ENCODE peak calls at places on chromosomes 16 and 17, in four cellular contexts. B is body of pancreas; G is epithelial cell of esophagus; O is CD4-positive, CD25-positive, alpha-beta regulatory T cell. M is an unnamed sample.

GRCh38 chr16:82621796-82622195 is 5.0 kb upstream of the CDH13 start:
- DNase-seq in B (no peak), G (no peak), O (no peak), M (peak)

GRCh38 chr17:81365148-81365600 is 30.1 kb upstream of the BAHCC1 start:
- DNase-seq in B (peak), G (peak), O (no peak), M (no peak)

GRCh38 chr16:71297252-71297651 is 8.1 kb upstream of the CMTR2 start:
- DNase-seq in B (no peak), G (no peak), O (no peak), M (no peak)

GRCh38 chr16:19417640-19418039 is at the start of gene TMC5:
- DNase-seq in B (no peak), G (no peak), O (no peak), M (no peak)

GRCh38 chr16:31333686-31334649 is 21.0 kb upstream of the ITGAX start:
- DNase-seq in B (no peak), G (peak), O (peak), M (no peak)

GRCh38 chr17:1147664-1148063 is 32.1 kb downstream of the ABR start:
- DNase-seq in B (peak), G (peak), O (no peak), M (peak)

GRCh38 chr16:78676351-78676750 is 576.9 kb downstream of the WWOX start:
- DNase-seq in B (no peak), G (no peak), O (no peak), M (no peak)

GRCh38 chr16:86910146-86910805 is 331.9 kb downstream of the FOXL1 start:
- DNase-seq in B (no peak), G (no peak), O (no peak), M (no peak)

GRCh38 chr16:57192146-57192545 is 6.0 kb downstream of the RSPRY1 start:
- DNase-seq in B (no peak), G (no peak), O (no peak), M (no peak)

GRCh38 chr17:9402590-9403199 is 172.9 kb downstream of the STX8 start:
- DNase-seq in B (peak), G (peak), O (peak), M (peak)

GRCh38 chr17:80101946-80102706 is 745 bp downstream of the GAA start:
- DNase-seq in B (no peak), G (peak), O (no peak), M (peak)

GRCh38 chr17:4509923-4510614 is 11.4 kb downstream of the SPNS2 start:
- DNase-seq in B (no peak), G (no peak), O (no peak), M (no peak)

GRCh38 chr17:61400786-61401279 is 1.2 kb downstream of the TBX2 start:
- DNase-seq in B (no peak), G (no peak), O (no peak), M (peak)

GRCh38 chr17:34769899-34770298 is 190.5 kb downstream of the TMEM132E start:
- DNase-seq in B (no peak), G (no peak), O (no peak), M (no peak)

GRCh38 chr17:34777044-34777443 is 184.2 kb downstream of the CCT6B start:
- DNase-seq in B (no peak), G (no peak), O (no peak), M (no peak)

GRCh38 chr17:34776454-34776853 is 184.8 kb downstream of the CCT6B start:
- DNase-seq in B (no peak), G (no peak), O (no peak), M (no peak)

GRCh38 chr17:34769049-34769448 is 189.7 kb downstream of the TMEM132E start:
- DNase-seq in B (no peak), G (no peak), O (no peak), M (no peak)

DNA sequence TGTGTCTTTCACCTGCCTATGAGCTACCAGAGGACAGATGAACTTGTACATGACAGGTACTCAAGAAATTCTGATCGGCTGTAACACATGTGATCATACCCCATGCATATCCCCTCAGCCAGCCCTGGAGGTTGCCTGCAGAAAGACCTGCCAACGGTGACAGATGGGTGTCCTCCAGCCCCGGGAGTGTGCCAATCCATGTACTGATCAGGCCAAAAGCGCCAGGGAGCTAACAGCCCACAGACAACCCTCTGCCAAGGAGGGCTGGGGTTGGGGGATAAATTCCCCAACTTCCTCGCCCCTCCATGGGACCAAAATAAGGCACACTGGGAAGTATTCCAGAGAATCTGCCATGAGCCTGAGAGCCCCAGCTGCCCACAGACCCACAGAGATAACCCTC is 189.4 kb downstream of the CCT6B start:
- DNase-seq in B (no peak), G (no peak), O (no peak), M (no peak)
- H3K4me3 ChIP-seq in B (no peak), G (no peak), O (no peak), M (no peak)

DNA sequence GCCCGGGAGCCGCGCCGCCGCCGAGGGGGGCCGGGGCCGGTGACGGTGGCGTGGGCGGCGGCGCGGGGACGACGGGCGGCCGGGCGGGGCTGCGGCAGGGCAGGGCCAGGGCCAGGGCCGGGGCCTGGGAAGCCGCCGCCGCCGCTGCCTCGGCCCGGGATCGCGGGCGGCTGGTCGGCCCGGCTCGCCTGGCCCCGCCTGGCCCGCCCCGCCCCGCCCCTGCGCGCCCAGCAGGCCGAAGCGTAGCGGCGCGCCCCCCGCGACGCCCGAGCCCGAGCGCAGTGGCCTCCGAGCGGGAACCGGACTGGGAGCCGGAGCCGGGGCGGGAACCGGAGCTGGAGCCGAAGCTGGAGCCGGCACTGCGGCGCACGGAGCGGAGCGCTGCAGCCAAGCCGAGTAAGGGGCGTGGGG is at the start of gene BEAN1:
- DNase-seq in B (no peak), G (peak), O (no peak), M (peak)
- H3K4me3 ChIP-seq in B (no peak), G (peak), O (no peak), M (peak)

GRCh38 chr17:28547623-28548416 is 4.6 kb downstream of the UNC119 start:
- DNase-seq in B (peak), G (peak), O (peak), M (peak)
- H3K4me3 ChIP-seq in B (no peak), G (no peak), O (no peak), M (no peak)

DNA sequence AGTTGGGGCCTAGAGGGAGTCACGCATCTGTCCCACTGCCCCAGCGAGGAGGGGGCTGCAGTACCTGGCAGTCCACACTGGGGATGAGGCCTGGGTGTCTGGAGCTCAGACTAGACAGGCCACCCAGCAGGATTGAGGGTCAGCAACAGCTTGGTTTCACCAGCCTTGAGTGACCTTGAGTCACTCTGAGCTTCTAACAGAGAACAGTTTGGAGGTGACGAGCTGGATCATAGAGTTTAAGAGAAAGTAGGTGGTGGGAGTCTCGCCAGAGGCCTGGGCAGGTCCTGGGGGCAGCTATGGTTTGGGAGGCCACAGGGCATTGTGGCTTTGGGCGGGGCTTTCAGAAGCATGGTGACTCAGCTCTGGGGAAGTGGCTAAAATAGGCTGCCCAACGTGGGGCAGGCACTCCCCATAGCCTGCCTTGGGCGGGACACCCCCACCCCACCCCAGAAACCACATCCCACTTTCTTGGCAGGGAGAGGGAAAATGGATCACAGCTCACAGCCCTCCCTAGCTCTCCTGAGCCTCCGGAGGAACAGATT is 20.5 kb downstream of the CDC42EP4 start:
- DNase-seq in B (peak), G (peak), O (no peak), M (peak)
- H3K4me3 ChIP-seq in B (no peak), G (no peak), O (no peak), M (no peak)